ENCODE peak calls at places on chromosome 5, in ten cellular contexts. N is sigmoid colon, V is IMR-90, M is tibial nerve, E is lower leg skin, D is K562, J is Peyer's patch, O is gastrocnemius medialis, H is transverse colon, R is spleen. I is an unnamed sample.

GRCh38 chr5:58961631-58962280 is 378.9 kb downstream of the RAB3C start:
- DNase-seq in N (no peak), V (no peak), M (no peak), E (no peak), D (no peak), J (no peak), O (no peak), H (no peak), R (no peak), I (no peak)

GRCh38 chr5:128579111-128579510 is 41.1 kb upstream of the FBN2 start:
- DNase-seq in N (no peak), V (peak), M (no peak), E (no peak), D (no peak), J (no peak), O (no peak), H (no peak), R (no peak), I (no peak)

GRCh38 chr5:91521313-91521712 is 138.2 kb upstream of the ARRDC3 start:
- DNase-seq in N (no peak), V (no peak), M (no peak), E (no peak), D (no peak), J (no peak), O (no peak), H (no peak), R (no peak), I (no peak)

GRCh38 chr5:107670028-107670926 is 460 bp downstream of the EFNA5 start:
- DNase-seq in N (peak), V (peak), M (no peak), E (peak), D (no peak), J (no peak), O (no peak), H (peak), R (peak), I (peak)

GRCh38 chr5:91162534-91163381 is 220.4 kb downstream of the ARRDC3 start:
- DNase-seq in N (peak), V (peak), M (peak), E (peak), D (no peak), J (peak), O (peak), H (peak), R (peak), I (peak)

GRCh38 chr5:140973550-140973949 is 7.3 kb downstream of the PCDHAC2 start:
- DNase-seq in N (no peak), V (no peak), M (no peak), E (no peak), D (no peak), J (no peak), O (no peak), H (no peak), R (no peak), I (no peak)

GRCh38 chr5:82815871-82816270 is 261.3 kb downstream of the TMEM167A start:
- DNase-seq in N (no peak), V (no peak), M (no peak), E (no peak), D (no peak), J (no peak), O (no peak), H (no peak), R (no peak), I (no peak)

GRCh38 chr5:144198386-144198785 is 27.7 kb downstream of the KCTD16 start:
- DNase-seq in N (no peak), V (peak), M (no peak), E (no peak), D (no peak), J (no peak), O (no peak), H (no peak), R (no peak), I (no peak)

GRCh38 chr5:143279698-143280097 is 123.8 kb downstream of the NR3C1 start:
- DNase-seq in N (no peak), V (peak), M (no peak), E (no peak), D (no peak), J (no peak), O (no peak), H (no peak), R (no peak), I (no peak)

GRCh38 chr5:166062719-166063118 is 2228.7 kb upstream of the WWC1 start:
- DNase-seq in N (no peak), V (no peak), M (no peak), E (no peak), D (no peak), J (peak), O (no peak), H (no peak), R (no peak), I (no peak)

GRCh38 chr5:93621340-93621872 is 38.4 kb downstream of the NR2F1 start:
- DNase-seq in N (peak), V (peak), M (peak), E (peak), D (no peak), J (peak), O (peak), H (peak), R (peak), I (peak)

GRCh38 chr5:32869216-32869615 is 158.1 kb downstream of the NPR3 start:
- DNase-seq in N (no peak), V (peak), M (no peak), E (no peak), D (no peak), J (no peak), O (no peak), H (no peak), R (no peak), I (no peak)

GRCh38 chr5:20556364-20556763 is 568.4 kb upstream of the CDH18 start:
- DNase-seq in N (no peak), V (no peak), M (no peak), E (no peak), D (no peak), J (no peak), O (no peak), H (no peak), R (no peak), I (no peak)

GRCh38 chr5:64210866-64211265 is 45.2 kb downstream of the RNF180 start:
- DNase-seq in N (no peak), V (peak), M (no peak), E (no peak), D (no peak), J (no peak), O (no peak), H (no peak), R (no peak), I (peak)

GRCh38 chr5:73955447-73955846 is 329.5 kb downstream of the ARHGEF28 start:
- DNase-seq in N (no peak), V (no peak), M (no peak), E (no peak), D (no peak), J (no peak), O (no peak), H (no peak), R (no peak), I (no peak)

GRCh38 chr5:125408582-125409069 is 662.2 kb upstream of the ZNF608 start:
- DNase-seq in N (no peak), V (peak), M (no peak), E (no peak), D (no peak), J (peak), O (no peak), H (peak), R (no peak), I (peak)

GRCh38 chr5:78568212-78568611 is 80.4 kb downstream of the LHFPL2 start:
- DNase-seq in N (no peak), V (no peak), M (peak), E (no peak), D (no peak), J (no peak), O (no peak), H (no peak), R (no peak), I (no peak)

GRCh38 chr5:171783051-171783450 is 2.6 kb upstream of the SMIM23 start:
- DNase-seq in N (no peak), V (peak), M (no peak), E (no peak), D (no peak), J (no peak), O (no peak), H (no peak), R (no peak), I (no peak)

GRCh38 chr5:163503106-163504090 is 2.0 kb upstream of the MAT2B start:
- DNase-seq in N (peak), V (peak), M (no peak), E (peak), D (peak), J (peak), O (peak), H (peak), R (peak), I (no peak)

DNA sequence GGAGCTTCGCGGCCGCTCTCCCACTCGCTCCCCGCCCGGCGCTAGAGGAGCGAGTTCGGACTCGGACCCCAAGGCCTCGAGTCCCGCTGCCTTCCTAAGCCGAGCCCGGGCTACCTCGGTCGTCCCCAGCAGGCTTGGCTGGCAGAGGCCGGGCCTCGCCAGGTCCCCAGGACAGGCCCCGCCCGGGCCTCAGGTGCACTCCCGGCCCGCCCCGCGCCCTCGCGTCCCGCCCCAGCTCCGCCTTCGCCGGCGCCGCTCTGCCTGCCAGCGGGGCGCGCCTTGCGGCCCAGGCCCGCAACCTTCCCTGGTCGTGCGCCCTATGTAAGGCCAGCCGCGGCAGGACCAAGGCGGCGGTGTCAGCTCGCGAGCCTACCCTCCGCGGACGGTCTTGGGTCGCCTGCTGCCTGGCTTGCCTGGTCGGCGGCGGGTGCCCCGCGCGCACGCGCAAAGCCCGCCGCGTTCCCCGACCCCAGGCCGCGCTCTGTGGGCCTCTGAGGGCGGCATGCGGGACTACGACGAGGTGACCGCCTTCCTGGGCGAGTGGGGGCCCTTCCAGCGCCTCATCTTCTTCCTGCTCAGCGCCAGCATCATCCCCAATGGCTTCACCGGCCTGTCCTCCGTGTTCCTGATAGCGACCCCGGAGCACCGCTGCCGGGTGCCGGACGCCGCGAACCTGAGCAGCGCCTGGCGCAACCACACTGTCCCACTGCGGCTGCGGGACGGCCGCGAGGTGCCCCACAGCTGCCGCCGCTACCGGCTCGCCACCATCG is at the start of gene SLC22A5:
- DNase-seq in N (peak), V (peak), M (peak), E (peak), D (peak), J (peak), O (peak), H (peak), R (peak), I (peak)
- TF ChIP-seq POLR2A in N (no peak), V (peak), M (no peak), E (no peak), D (peak), J (peak), O (peak), H (peak), R (peak), I (peak)

GRCh38 chr5:173883347-173883924 is 4.7 kb upstream of the CPEB4 start:
- DNase-seq in N (no peak), V (no peak), M (no peak), E (no peak), D (no peak), J (no peak), O (no peak), H (no peak), R (no peak), I (no peak)

GRCh38 chr5:173885481-173886010 is 2.6 kb upstream of the CPEB4 start:
- DNase-seq in N (no peak), V (no peak), M (no peak), E (no peak), D (no peak), J (peak), O (no peak), H (peak), R (no peak), I (no peak)

GRCh38 chr5:173885054-173885443 is 3.1 kb upstream of the CPEB4 start:
- DNase-seq in N (no peak), V (no peak), M (no peak), E (no peak), D (no peak), J (no peak), O (no peak), H (no peak), R (no peak), I (no peak)

GRCh38 chr5:173886157-173886556 is 2.0 kb upstream of the CPEB4 start:
- DNase-seq in N (no peak), V (no peak), M (no peak), E (no peak), D (no peak), J (no peak), O (no peak), H (no peak), R (no peak), I (no peak)

GRCh38 chr5:173884402-173885053 is 3.6 kb upstream of the CPEB4 start:
- DNase-seq in N (no peak), V (no peak), M (no peak), E (no peak), D (peak), J (peak), O (no peak), H (peak), R (no peak), I (no peak)
- TF ChIP-seq POLR2A in N (no peak), V (no peak), M (no peak), E (no peak), D (no peak), J (no peak), O (no peak), H (no peak), R (no peak), I (no peak)

GRCh38 chr5:122311888-122312669 is at the start of gene SNCAIP:
- DNase-seq in N (peak), V (peak), M (no peak), E (peak), D (peak), J (peak), O (no peak), H (peak), R (peak), I (peak)
- TF ChIP-seq POLR2A in N (no peak), V (no peak), M (no peak), E (no peak), D (no peak), J (no peak), O (no peak), H (peak), R (peak), I (no peak)

GRCh38 chr5:170497311-170498038 is 6.3 kb upstream of the KCNIP1 start:
- DNase-seq in N (no peak), V (peak), M (no peak), E (no peak), D (no peak), J (no peak), O (no peak), H (no peak), R (no peak), I (no peak)
- TF ChIP-seq POLR2A in N (no peak), V (no peak), M (no peak), E (no peak), D (no peak), J (no peak), O (no peak), H (no peak), R (no peak), I (no peak)

GRCh38 chr5:151110122-151110681 is 29.4 kb upstream of the TNIP1 start:
- DNase-seq in N (no peak), V (no peak), M (no peak), E (no peak), D (no peak), J (no peak), O (peak), H (no peak), R (peak), I (no peak)

GRCh38 chr5:151108566-151108965 is 27.7 kb upstream of the TNIP1 start:
- DNase-seq in N (peak), V (no peak), M (no peak), E (no peak), D (no peak), J (no peak), O (no peak), H (no peak), R (peak), I (no peak)

GRCh38 chr5:151107084-151107483 is 26.2 kb upstream of the TNIP1 start:
- DNase-seq in N (no peak), V (no peak), M (no peak), E (no peak), D (no peak), J (peak), O (no peak), H (peak), R (peak), I (no peak)

GRCh38 chr5:151107738-151108520 is 27.1 kb upstream of the TNIP1 start:
- DNase-seq in N (peak), V (peak), M (no peak), E (no peak), D (no peak), J (no peak), O (peak), H (peak), R (peak), I (no peak)

GRCh38 chr5:151110992-151111391 is 30.2 kb upstream of the TNIP1 start:
- DNase-seq in N (no peak), V (no peak), M (no peak), E (no peak), D (no peak), J (no peak), O (no peak), H (no peak), R (peak), I (no peak)
- TF ChIP-seq POLR2A in N (no peak), V (no peak), M (no peak), E (no peak), D (no peak), J (no peak), O (no peak), H (no peak), R (no peak), I (no peak)

DNA sequence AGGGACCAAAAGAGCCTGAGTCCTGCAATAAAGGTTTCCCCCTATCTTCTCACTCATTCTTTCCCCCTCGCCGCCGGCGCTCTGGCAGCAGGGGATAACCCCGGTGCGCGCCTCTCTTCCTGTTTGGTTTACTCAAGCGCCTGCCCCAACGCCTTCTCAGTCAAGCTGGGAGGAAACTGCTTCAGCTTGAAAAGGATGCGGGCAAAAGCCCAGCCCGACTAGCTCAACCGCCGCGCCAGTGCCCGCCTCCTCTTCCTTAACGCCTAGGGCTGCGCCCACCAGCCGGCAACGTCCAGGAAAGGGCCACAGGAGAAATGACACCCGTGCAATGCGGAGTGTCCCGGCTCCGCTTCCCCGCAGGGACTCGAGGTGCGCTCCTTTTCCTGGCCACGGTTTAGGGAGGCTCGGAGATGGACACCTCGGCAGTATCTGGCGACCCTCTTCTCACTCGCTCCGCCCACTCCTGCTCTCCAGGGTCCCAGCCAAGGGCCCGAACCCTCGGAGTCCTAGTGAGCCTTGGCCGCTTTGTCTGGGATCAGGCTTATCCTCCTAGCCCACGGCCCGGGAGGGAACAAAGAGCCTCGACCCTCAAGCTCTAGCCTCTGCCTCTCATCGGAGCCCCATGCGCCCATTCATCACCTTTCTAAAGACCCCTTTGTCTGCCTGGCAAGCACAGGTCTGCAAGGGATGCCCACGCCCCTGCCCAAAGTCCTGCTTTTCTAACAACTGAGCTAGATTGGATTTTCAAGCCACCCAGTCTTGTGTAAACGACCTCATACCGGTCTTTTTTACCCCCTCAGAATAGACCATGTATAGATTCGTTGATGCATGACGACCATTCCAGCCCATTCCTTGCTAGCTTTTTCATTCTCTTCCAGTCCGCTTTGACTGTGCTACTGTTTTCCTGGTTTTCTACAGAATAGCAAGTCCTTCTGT is 2.0 kb downstream of the ST8SIA4 start:
- DNase-seq in N (peak), V (peak), M (peak), E (peak), D (peak), J (peak), O (peak), H (peak), R (peak), I (peak)
- TF ChIP-seq POLR2A in N (no peak), V (no peak), M (no peak), E (no peak), D (no peak), J (no peak), O (no peak), H (peak), R (peak), I (no peak)

GRCh38 chr5:642481-642880 is 30.3 kb downstream of the CEP72 start:
- DNase-seq in N (no peak), V (no peak), M (no peak), E (no peak), D (no peak), J (no peak), O (no peak), H (no peak), R (peak), I (no peak)

GRCh38 chr5:644971-645370 is 32.8 kb downstream of the CEP72 start:
- DNase-seq in N (peak), V (no peak), M (no peak), E (no peak), D (no peak), J (no peak), O (no peak), H (no peak), R (peak), I (no peak)

GRCh38 chr5:643351-643801 is 31.2 kb downstream of the CEP72 start:
- DNase-seq in N (peak), V (no peak), M (no peak), E (no peak), D (no peak), J (no peak), O (no peak), H (no peak), R (peak), I (no peak)

GRCh38 chr5:644509-644908 is 32.4 kb downstream of the CEP72 start:
- DNase-seq in N (peak), V (no peak), M (no peak), E (no peak), D (no peak), J (no peak), O (no peak), H (no peak), R (peak), I (no peak)

GRCh38 chr5:643811-644271 is 31.7 kb downstream of the CEP72 start:
- DNase-seq in N (no peak), V (no peak), M (no peak), E (no peak), D (no peak), J (no peak), O (no peak), H (no peak), R (peak), I (no peak)
- TF ChIP-seq POLR2A in N (no peak), V (no peak), M (no peak), E (no peak), D (no peak), J (no peak), O (no peak), H (no peak), R (no peak), I (no peak)

GRCh38 chr5:72746736-72747135 is 69.7 kb upstream of the TNPO1 start:
- DNase-seq in N (no peak), V (peak), M (no peak), E (no peak), D (no peak), J (no peak), O (no peak), H (no peak), R (no peak), I (no peak)
- TF ChIP-seq POLR2A in N (no peak), V (no peak), M (no peak), E (no peak), D (no peak), J (no peak), O (no peak), H (no peak), R (no peak), I (no peak)

DNA sequence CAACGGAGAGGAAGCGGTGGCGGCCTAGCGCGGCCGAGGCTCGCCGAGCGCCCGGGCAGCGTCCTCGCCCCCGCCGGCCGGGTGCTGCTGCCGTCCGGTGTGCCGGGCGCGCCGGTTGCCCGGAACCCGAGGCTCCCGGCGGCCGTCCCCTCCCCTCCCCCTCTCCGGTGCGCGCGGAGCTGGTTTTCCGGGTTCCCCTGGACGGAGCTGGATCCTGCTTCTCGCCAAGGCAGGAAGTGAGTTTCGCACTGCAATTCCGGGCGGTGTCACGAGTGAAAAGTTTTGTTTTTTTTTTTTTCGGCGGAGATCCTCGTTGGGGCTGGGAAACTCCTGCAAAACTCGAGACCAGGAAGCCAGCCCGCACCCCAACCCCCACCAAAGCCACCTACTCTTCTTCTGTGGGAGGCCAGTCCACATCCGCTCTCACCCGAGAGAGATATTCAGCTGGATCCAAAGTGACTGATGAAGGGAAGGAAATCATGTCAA is at the start of gene ERBIN:
- DNase-seq in N (peak), V (peak), M (peak), E (peak), D (peak), J (peak), O (peak), H (peak), R (peak), I (peak)
- TF ChIP-seq POLR2A in N (no peak), V (no peak), M (peak), E (no peak), D (no peak), J (peak), O (peak), H (peak), R (peak), I (no peak)

I was measured in H54.